ENCODE peak calls at places on chromosomes 4 and X, in seven cellular contexts. Y, W, P, D, A, C and F are unnamed samples.
A peak's percentile ranks its signal among the peaks of the same experiment; 100 is the strongest.

GRCh38 chr4:15400911-15401671 is 26.7 kb upstream of the C1QTNF7 start:
- DNase-seq in W (peak; percentile 50), C (no peak), P (no peak), A (peak; percentile 81), Y (peak; percentile 48), D (no peak), F (no peak)

GRCh38 chr4:94472056-94472826 is 20.5 kb downstream of the PDLIM5 start:
- DNase-seq in P (no peak), W (no peak), D (no peak), A (no peak), C (no peak), Y (no peak), F (no peak)

GRCh38 chr4:139651282-139652194 is 14.1 kb upstream of the MGST2 start:
- DNase-seq in P (peak; percentile 84), D (peak; percentile 58), W (peak; percentile 49), Y (peak; percentile 56), C (peak; percentile 49), A (peak; percentile 74), F (peak; percentile 61)

GRCh38 chrX:51836823-51837222 is 56.6 kb upstream of the MAGED1 start:
- DNase-seq in Y (no peak), D (no peak), P (no peak), C (no peak), W (no peak), A (no peak), F (no peak)

GRCh38 chr4:13627606-13628301 is at the start of gene BOD1L1:
- DNase-seq in Y (peak; percentile 77), D (peak; percentile 90), P (peak; percentile 91), A (peak; percentile 85), W (peak; percentile 84), C (peak; percentile 91), F (peak; percentile 92)

GRCh38 chrX:20463296-20464075 is 196.8 kb upstream of the RPS6KA3 start:
- DNase-seq in P (no peak), Y (no peak), A (no peak), W (no peak), D (no peak), C (no peak), F (no peak)

GRCh38 chrX:69189972-69190371 is 24.7 kb upstream of the PJA1 start:
- DNase-seq in C (no peak), W (no peak), Y (no peak), P (no peak), D (no peak), A (no peak), F (no peak)

GRCh38 chr4:8236141-8236919 is 33.2 kb upstream of the HTRA3 start:
- DNase-seq in A (no peak), P (no peak), C (no peak), W (no peak), Y (no peak), D (no peak), F (no peak)

GRCh38 chr4:167282171-167282864 is 48.0 kb upstream of the SPOCK3 start:
- DNase-seq in D (no peak), Y (no peak), P (no peak), C (no peak), A (no peak), W (no peak), F (no peak)

GRCh38 chrX:5644786-5645185 is 583.9 kb downstream of the NLGN4X start:
- DNase-seq in A (no peak), Y (no peak), C (no peak), D (no peak), P (no peak), W (no peak), F (no peak)

GRCh38 chr4:95572304-95572991 is 23.7 kb upstream of the UNC5C start:
- DNase-seq in A (peak; percentile 60), P (peak; percentile 74), Y (peak; percentile 80), D (no peak), W (peak; percentile 16), C (no peak), F (no peak)

DNA sequence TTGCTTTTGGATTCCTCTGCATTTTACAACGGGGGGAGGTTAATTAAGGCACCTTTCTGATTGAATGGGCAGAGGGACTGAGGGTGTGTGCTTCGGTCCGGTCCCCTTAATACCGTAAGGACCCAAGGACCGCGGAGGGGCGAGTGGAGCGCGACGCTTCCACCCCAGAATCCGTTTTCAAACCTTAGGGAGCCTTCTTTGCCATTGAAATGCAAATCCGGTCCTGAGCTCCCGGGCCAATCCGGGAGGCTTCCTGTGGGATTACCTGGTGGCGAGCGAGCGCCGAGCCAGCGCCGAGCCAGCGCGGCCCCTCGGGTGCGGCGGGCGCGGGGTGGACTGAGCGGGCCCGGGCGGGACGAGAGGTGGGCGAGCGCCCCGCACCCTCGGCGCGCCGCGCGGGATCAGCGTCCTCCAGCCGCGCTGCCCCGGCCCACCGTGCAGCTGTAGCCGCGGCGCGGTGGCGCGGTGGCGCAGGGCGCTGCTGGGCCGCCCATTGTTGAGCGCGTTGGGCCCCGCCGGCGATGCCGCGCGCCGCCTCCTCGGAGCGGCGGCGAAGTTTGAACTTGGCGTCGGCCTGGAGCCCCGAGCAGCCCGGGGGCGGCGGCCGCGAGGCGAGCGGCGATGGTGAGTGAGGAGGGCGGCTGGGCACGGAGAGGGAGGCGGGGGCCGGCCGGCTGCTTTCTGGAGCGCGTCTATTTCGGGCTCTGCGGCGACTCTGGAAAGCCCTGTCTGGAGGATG is 208.7 kb downstream of the SOWAHB start:
- DNase-seq in A (peak; percentile 34), C (peak; percentile 67), W (no peak), P (peak; percentile 68), Y (peak; percentile 33), D (peak; percentile 42), F (peak; percentile 65)
- TF ChIP-seq CTCF in A (no peak), C (peak; percentile 6), W (no peak), P (no peak), Y (no peak), D (peak; percentile 0), F (no peak)

GRCh38 chr4:159016527-159017137 is 86.2 kb upstream of the RAPGEF2 start:
- DNase-seq in W (no peak), Y (no peak), C (peak; percentile 53), P (no peak), A (no peak), D (peak; percentile 62), F (peak; percentile 55)
- TF ChIP-seq CTCF in W (no peak), Y (no peak), C (peak; percentile 63), P (no peak), A (no peak), D (peak; percentile 46), F (peak; percentile 29)

GRCh38 chr4:52103314-52103713 is 52.2 kb downstream of the SPATA18 start:
- DNase-seq in D (no peak), W (no peak), A (no peak), Y (no peak), C (no peak), P (no peak), F (no peak)
- TF ChIP-seq CTCF in D (no peak), W (no peak), A (peak; percentile 4), Y (no peak), C (no peak), P (no peak), F (no peak)

GRCh38 chr4:44869985-44870384 is 143.6 kb upstream of the GNPDA2 start:
- DNase-seq in P (no peak), W (no peak), A (no peak), Y (no peak), D (no peak), C (no peak), F (no peak)

GRCh38 chr4:44869222-44869882 is 143.0 kb upstream of the GNPDA2 start:
- DNase-seq in W (no peak), Y (no peak), D (no peak), P (no peak), A (no peak), C (no peak), F (no peak)
- TF ChIP-seq CTCF in W (no peak), Y (no peak), D (no peak), P (no peak), A (no peak), C (peak; percentile 17), F (no peak)

GRCh38 chr4:88585908-88586307 is 6.4 kb upstream of the HERC3 start:
- DNase-seq in Y (no peak), W (no peak), A (no peak), D (no peak), P (no peak), C (no peak), F (no peak)

GRCh38 chr4:88591787-88592599 is at the start of gene HERC3:
- DNase-seq in A (peak; percentile 89), D (peak; percentile 93), P (peak; percentile 94), C (peak; percentile 95), Y (peak; percentile 88), W (peak; percentile 89), F (peak; percentile 94)

GRCh38 chr4:88584471-88584900 is 7.8 kb upstream of the HERC3 start:
- DNase-seq in W (no peak), P (no peak), Y (no peak), D (no peak), A (no peak), C (no peak), F (no peak)

GRCh38 chr4:88583643-88584470 is 8.4 kb upstream of the HERC3 start:
- DNase-seq in A (no peak), D (no peak), W (no peak), Y (no peak), P (no peak), C (no peak), F (no peak)

DNA sequence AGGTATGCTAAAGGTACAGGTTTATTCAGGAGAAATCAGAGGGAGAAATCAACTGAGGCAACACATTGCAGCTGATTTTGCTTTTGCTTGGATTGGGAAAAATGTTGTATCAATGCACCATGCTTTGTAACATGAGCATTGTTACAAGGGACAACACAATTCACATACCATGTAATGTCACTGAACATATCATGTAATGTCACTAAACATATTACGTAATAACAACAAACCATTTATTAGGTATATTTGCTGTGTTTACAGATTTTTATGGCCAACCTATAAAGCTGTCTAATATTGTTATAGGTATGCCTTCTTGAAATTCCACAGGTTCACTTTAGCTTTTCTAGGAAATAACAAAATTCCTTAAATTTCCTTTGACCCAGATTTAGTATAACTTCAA is 5.0 kb upstream of the HERC3 start:
- DNase-seq in P (no peak), D (no peak), A (no peak), C (no peak), Y (no peak), W (no peak), F (no peak)
- TF ChIP-seq CTCF in P (no peak), D (no peak), A (no peak), C (no peak), Y (no peak), W (no peak), F (no peak)

GRCh38 chr4:47485047-47485692 is at the start of gene ATP10D:
- DNase-seq in A (peak; percentile 95), Y (peak; percentile 92), W (peak; percentile 94), P (peak; percentile 96), C (peak; percentile 78), D (peak; percentile 85), F (peak; percentile 85)
- TF ChIP-seq CTCF in A (peak; percentile 33), Y (no peak), W (peak; percentile 43), P (no peak), C (no peak), D (no peak), F (no peak)

DNA sequence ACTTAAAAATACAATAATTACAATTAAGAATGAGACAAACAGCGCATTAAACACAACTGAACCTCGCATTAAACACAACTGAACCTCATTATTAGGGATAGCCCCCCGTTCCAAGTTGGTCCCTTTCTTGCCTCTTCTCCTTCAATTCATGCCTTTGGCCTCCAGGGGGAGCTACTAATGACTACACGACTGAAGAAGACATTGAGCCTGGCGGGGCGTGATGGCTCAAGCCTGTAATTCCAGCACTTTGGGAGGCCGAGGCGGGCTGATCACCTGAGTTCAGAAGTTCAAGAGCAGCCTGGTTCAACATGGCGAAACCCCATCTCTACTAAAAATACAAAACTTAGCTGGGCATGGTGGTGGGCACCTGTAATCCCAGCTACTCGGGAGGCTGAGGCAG is 56.4 kb upstream of the NWD2 start:
- DNase-seq in C (no peak), A (no peak), W (no peak), Y (peak; percentile 2), P (no peak), D (no peak), F (no peak)
- TF ChIP-seq CTCF in C (peak; percentile 42), A (no peak), W (no peak), Y (no peak), P (no peak), D (no peak), F (peak; percentile 26)

GRCh38 chr4:147596377-147596776 is 20.8 kb upstream of the TMEM184C start:
- DNase-seq in P (no peak), W (no peak), Y (no peak), D (peak; percentile 18), A (no peak), C (peak; percentile 17), F (peak; percentile 34)
- TF ChIP-seq CTCF in P (no peak), W (no peak), Y (no peak), D (peak; percentile 35), A (no peak), C (peak; percentile 19), F (no peak)